ENCODE peak calls at places on chromosomes 12 and 14, in six cellular contexts. P is pancreas, Q is adrenal gland, G is GM06990, I is MM.1S, L is left ventricle myocardium inferior. X is an unnamed sample.

GRCh38 chr14:51792819-51793218 is 67.6 kb upstream of the GNG2 start:
- DNase-seq in P (no peak), Q (no peak), G (no peak), I (no peak), L (no peak), X (no peak)

GRCh38 chr12:19764408-19764807 is 325.1 kb downstream of the AEBP2 start:
- DNase-seq in P (no peak), Q (no peak), G (no peak), I (no peak), L (no peak), X (peak; percentile 26)

GRCh38 chr12:49288412-49288853 is 6.5 kb upstream of the PRPH start:
- DNase-seq in P (peak; percentile 49), Q (peak; percentile 81), G (no peak), I (peak; percentile 56), L (no peak), X (peak; percentile 57)

GRCh38 chr14:73467377-73467776 is 9.0 kb upstream of the NUMB start:
- DNase-seq in P (no peak), Q (peak; percentile 58), G (no peak), I (no peak), L (no peak), X (no peak)

GRCh38 chr14:55512421-55512820 is 67.6 kb upstream of the KTN1 start:
- DNase-seq in P (no peak), Q (no peak), G (no peak), I (no peak), L (no peak), X (no peak)

GRCh38 chr14:54488318-54488645 is 498 bp downstream of the GMFB start:
- DNase-seq in P (no peak), Q (no peak), G (no peak), I (no peak), L (no peak), X (peak; percentile 17)

GRCh38 chr14:101114726-101115481 is 211.4 kb upstream of the RTL1 start:
- DNase-seq in P (no peak), Q (peak; percentile 29), G (no peak), I (no peak), L (no peak), X (no peak)

GRCh38 chr12:131164096-131164872 is 210.6 kb downstream of the ADGRD1 start:
- DNase-seq in P (no peak), Q (no peak), G (no peak), I (no peak), L (no peak), X (no peak)

GRCh38 chr14:28770574-28770973 is 4.0 kb downstream of the FOXG1 start:
- DNase-seq in P (no peak), Q (no peak), G (no peak), I (no peak), L (no peak), X (no peak)

GRCh38 chr14:33834101-33834955 is 116.5 kb downstream of the EGLN3 start:
- DNase-seq in P (no peak), Q (no peak), G (no peak), I (no peak), L (no peak), X (no peak)

GRCh38 chr14:54356172-54356571 is 40.6 kb upstream of the CDKN3 start:
- DNase-seq in P (no peak), Q (no peak), G (no peak), I (no peak), L (no peak), X (no peak)

GRCh38 chr14:21300892-21301291 is 21.0 kb downstream of the RPGRIP1 start:
- DNase-seq in P (no peak), Q (no peak), G (peak; percentile 72), I (no peak), L (peak; percentile 24), X (no peak)

GRCh38 chr12:27193854-27194544 is 50.1 kb upstream of the STK38L start:
- DNase-seq in P (no peak), Q (no peak), G (no peak), I (no peak), L (peak; percentile 49), X (peak; percentile 53)

GRCh38 chr12:78171082-78171481 is 340.4 kb downstream of the NAV3 start:
- DNase-seq in P (no peak), Q (no peak), G (no peak), I (no peak), L (no peak), X (no peak)

GRCh38 chr14:64971890-64972785 is at the start of gene RAB15:
- DNase-seq in P (peak; percentile 48), Q (no peak), G (peak; percentile 38), I (no peak), L (peak; percentile 39), X (no peak)

GRCh38 chr14:51650721-51651387 is 856 bp upstream of the FRMD6 start:
- DNase-seq in P (peak; percentile 27), Q (no peak), G (peak; percentile 12), I (peak; percentile 12), L (peak; percentile 28), X (no peak)

GRCh38 chr14:91164676-91165075 is 50.8 kb downstream of the DGLUCY start:
- DNase-seq in P (peak; percentile 86), Q (peak; percentile 88), G (no peak), I (no peak), L (peak; percentile 53), X (peak; percentile 59)

GRCh38 chr12:106984588-106985137 is 2.3 kb downstream of the MTERF2 start:
- DNase-seq in P (no peak), Q (no peak), G (no peak), I (no peak), L (no peak), X (no peak)

GRCh38 chr12:106986625-106987389 is at the start of gene MTERF2:
- DNase-seq in P (peak; percentile 94), Q (peak; percentile 97), G (peak; percentile 90), I (peak; percentile 91), L (peak; percentile 95), X (peak; percentile 84)

GRCh38 chr12:106986135-106986534 is 811 bp downstream of the MTERF2 start:
- DNase-seq in P (no peak), Q (no peak), G (no peak), I (no peak), L (no peak), X (no peak)

GRCh38 chr12:106987846-106988245 is 900 bp upstream of the MTERF2 start:
- DNase-seq in P (peak; percentile 34), Q (no peak), G (no peak), I (no peak), L (no peak), X (peak; percentile 14)

GRCh38 chr12:106985479-106985878 is 1.5 kb downstream of the MTERF2 start:
- DNase-seq in P (peak; percentile 50), Q (no peak), G (no peak), I (no peak), L (no peak), X (no peak)
- H3K4me3 ChIP-seq in P (no peak overlapping the region), Q (no peak overlapping the region), G (no peak overlapping the region), I (no peak overlapping the region), L (peak overlapping the region; percentile 83), X (no peak overlapping the region)

GRCh38 chr12:54214553-54215374 is 26.0 kb upstream of the SMUG1 start:
- DNase-seq in P (peak; percentile 84), Q (peak; percentile 94), G (peak; percentile 84), I (peak; percentile 93), L (peak; percentile 83), X (peak; percentile 72)

GRCh38 chr12:54216580-54217308 is 28.0 kb upstream of the SMUG1 start:
- DNase-seq in P (peak; percentile 59), Q (peak; percentile 82), G (peak; percentile 85), I (peak; percentile 83), L (peak; percentile 75), X (peak; percentile 64)

GRCh38 chr12:54215990-54216579 is 27.3 kb upstream of the SMUG1 start:
- DNase-seq in P (peak; percentile 41), Q (peak; percentile 58), G (peak; percentile 67), I (no peak), L (peak; percentile 19), X (no peak)

GRCh38 chr12:54217774-54218221 is 29.0 kb upstream of the SMUG1 start:
- DNase-seq in P (no peak), Q (no peak), G (peak; percentile 83), I (peak; percentile 39), L (peak; percentile 24), X (no peak)

GRCh38 chr12:54217309-54217661 is 28.5 kb upstream of the SMUG1 start:
- DNase-seq in P (no peak), Q (no peak), G (no peak), I (no peak), L (no peak), X (no peak)
- TF ChIP-seq CTCF in P (peak; percentile 9), Q (no peak), G (no peak), I (no peak), L (peak; percentile 25), X (no peak)

GRCh38 chr14:74669846-74670245 is 43.0 kb downstream of the AREL1 start:
- DNase-seq in P (no peak), Q (no peak), G (no peak), I (no peak), L (no peak), X (no peak)

GRCh38 chr14:74673768-74674167 is 39.1 kb downstream of the AREL1 start:
- DNase-seq in P (no peak), Q (no peak), G (no peak), I (no peak), L (no peak), X (no peak)

GRCh38 chr14:74675219-74675618 is 37.7 kb downstream of the AREL1 start:
- DNase-seq in P (no peak), Q (no peak), G (no peak), I (no peak), L (no peak), X (no peak)

GRCh38 chr14:74670726-74671125 is 42.2 kb downstream of the AREL1 start:
- DNase-seq in P (no peak), Q (no peak), G (no peak), I (no peak), L (no peak), X (no peak)

DNA sequence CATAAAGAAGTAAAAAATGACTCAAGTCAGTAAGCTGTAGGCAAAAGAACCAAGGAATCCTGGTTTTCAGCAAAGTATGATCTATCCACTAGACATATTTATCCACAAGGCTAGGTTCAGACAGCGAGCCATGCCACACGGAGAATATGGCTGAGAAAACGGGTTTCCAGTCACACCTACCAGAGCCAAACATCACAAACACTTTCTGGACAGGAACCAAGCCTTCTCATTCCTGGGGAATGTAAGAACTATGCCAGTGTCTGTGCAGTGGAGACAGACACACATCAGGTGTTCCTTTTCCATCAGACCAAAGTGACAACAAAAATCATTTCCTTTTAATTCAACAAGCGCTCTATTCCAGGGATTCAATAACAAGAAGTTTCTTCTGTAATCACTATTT is 41.1 kb downstream of the AREL1 start:
- DNase-seq in P (no peak), Q (no peak), G (no peak), I (no peak), L (no peak), X (peak; percentile 66)
- H3K36me3 ChIP-seq in P (peaks cover 51% of the 10 kb centered on the region), Q (peaks cover 80% of the 10 kb centered on the region), G (peaks cover 21% of the 10 kb centered on the region), I (no peaks in the 10 kb centered on the region), L (peaks cover 97% of the 10 kb centered on the region), X (peaks cover 23% of the 10 kb centered on the region)

DNA sequence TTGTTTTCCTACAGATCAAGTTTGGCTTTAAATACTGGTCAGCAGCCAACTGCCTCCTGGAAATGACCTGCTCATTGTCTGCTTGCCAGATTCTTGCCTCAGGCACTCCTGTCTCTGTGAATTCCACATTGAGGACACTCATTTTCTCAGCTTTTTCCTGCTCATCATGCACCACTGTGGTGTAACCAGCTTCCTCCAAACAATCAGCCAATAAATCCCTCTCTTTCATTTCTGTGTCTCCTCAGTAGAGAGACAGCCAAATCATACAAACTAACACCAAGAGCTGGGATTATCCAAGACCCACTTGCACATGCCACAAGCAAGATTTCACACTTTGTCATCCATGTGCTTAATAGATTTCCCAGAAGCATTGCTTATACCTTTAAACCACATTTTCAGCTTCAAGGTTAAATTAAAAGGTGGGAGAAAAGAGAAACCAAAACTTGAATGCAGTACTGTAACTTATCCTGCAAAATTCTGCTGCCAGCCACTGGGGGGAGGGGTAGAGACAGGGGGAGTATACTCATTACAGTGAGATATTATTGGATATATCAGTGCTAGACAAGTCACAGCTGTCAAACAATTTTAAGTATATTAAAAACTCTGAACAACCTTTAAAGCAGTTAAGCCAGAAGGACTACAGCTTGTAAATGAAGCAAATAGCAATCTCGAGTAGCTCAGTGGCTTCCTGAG is 105.0 kb downstream of the PPP2R5E start:
- DNase-seq in P (peak; percentile 50), Q (peak; percentile 95), G (no peak), I (peak; percentile 66), L (peak; percentile 38), X (peak; percentile 92)
- H3K4me3 ChIP-seq in P (no peak overlapping the region), Q (no peak overlapping the region), G (no peak overlapping the region), I (peak overlapping the region; percentile 54), L (peak overlapping the region; percentile 42), X (no peak overlapping the region)